ENCODE peak calls at places on chromosome 6, in eight cellular contexts. One of them, this sample, is unnamed.

GRCh38 chr6:40419377-40419776 is 167.8 kb downstream of the LRFN2 start:
- DNase-seq in psoas muscle: peak
- DNase-seq in thoracic aorta: no peak
- DNase-seq in type B pancreatic cell: no peak
- DNase-seq in astrocyte of the cerebellum: no peak
- DNase-seq in left lung: no peak
- DNase-seq in fibroblast of lung: no peak
- DNase-seq in PC-9: no peak
- DNase-seq in this sample: no peak

GRCh38 chr6:111449129-111449528 is 33.9 kb downstream of the REV3L start:
- DNase-seq in psoas muscle: no peak
- DNase-seq in thoracic aorta: no peak
- DNase-seq in type B pancreatic cell: no peak
- DNase-seq in astrocyte of the cerebellum: no peak
- DNase-seq in left lung: no peak
- DNase-seq in fibroblast of lung: no peak
- DNase-seq in PC-9: no peak
- DNase-seq in this sample: no peak

GRCh38 chr6:107543567-107543966 is 53.6 kb downstream of the SOBP start:
- DNase-seq in psoas muscle: no peak
- DNase-seq in thoracic aorta: no peak
- DNase-seq in type B pancreatic cell: no peak
- DNase-seq in astrocyte of the cerebellum: no peak
- DNase-seq in left lung: no peak
- DNase-seq in fibroblast of lung: no peak
- DNase-seq in PC-9: no peak
- DNase-seq in this sample: no peak

GRCh38 chr6:80520195-80520594 is 413.7 kb downstream of the BCKDHB start:
- DNase-seq in psoas muscle: no peak
- DNase-seq in thoracic aorta: no peak
- DNase-seq in type B pancreatic cell: no peak
- DNase-seq in astrocyte of the cerebellum: peak
- DNase-seq in left lung: no peak
- DNase-seq in fibroblast of lung: peak
- DNase-seq in PC-9: no peak
- DNase-seq in this sample: no peak

GRCh38 chr6:105733556-105734162 is 330.8 kb upstream of the PREP start:
- DNase-seq in psoas muscle: no peak
- DNase-seq in thoracic aorta: no peak
- DNase-seq in type B pancreatic cell: no peak
- DNase-seq in astrocyte of the cerebellum: peak
- DNase-seq in left lung: no peak
- DNase-seq in fibroblast of lung: peak
- DNase-seq in PC-9: no peak
- DNase-seq in this sample: no peak

GRCh38 chr6:20936949-20937348 is 402.7 kb downstream of the CDKAL1 start:
- DNase-seq in psoas muscle: no peak
- DNase-seq in thoracic aorta: no peak
- DNase-seq in type B pancreatic cell: no peak
- DNase-seq in astrocyte of the cerebellum: no peak
- DNase-seq in left lung: no peak
- DNase-seq in fibroblast of lung: no peak
- DNase-seq in PC-9: no peak
- DNase-seq in this sample: no peak

GRCh38 chr6:112879920-112880413 is 532.8 kb downstream of the RFPL4B start:
- DNase-seq in psoas muscle: no peak
- DNase-seq in thoracic aorta: no peak
- DNase-seq in type B pancreatic cell: no peak
- DNase-seq in astrocyte of the cerebellum: peak
- DNase-seq in left lung: peak
- DNase-seq in fibroblast of lung: peak
- DNase-seq in PC-9: peak
- DNase-seq in this sample: no peak

GRCh38 chr6:35794536-35795452 is 2.3 kb downstream of the CLPS start:
- DNase-seq in psoas muscle: no peak
- DNase-seq in thoracic aorta: no peak
- DNase-seq in type B pancreatic cell: no peak
- DNase-seq in astrocyte of the cerebellum: no peak
- DNase-seq in left lung: no peak
- DNase-seq in fibroblast of lung: no peak
- DNase-seq in PC-9: no peak
- DNase-seq in this sample: no peak

GRCh38 chr6:128713461-128713860 is 169.5 kb upstream of the LAMA2 start:
- DNase-seq in psoas muscle: no peak
- DNase-seq in thoracic aorta: no peak
- DNase-seq in type B pancreatic cell: no peak
- DNase-seq in astrocyte of the cerebellum: no peak
- DNase-seq in left lung: no peak
- DNase-seq in fibroblast of lung: peak
- DNase-seq in PC-9: no peak
- DNase-seq in this sample: no peak

GRCh38 chr6:106630366-106630765 is 988 bp downstream of the QRSL1 start:
- DNase-seq in psoas muscle: no peak
- DNase-seq in thoracic aorta: no peak
- DNase-seq in type B pancreatic cell: no peak
- DNase-seq in astrocyte of the cerebellum: no peak
- DNase-seq in left lung: no peak
- DNase-seq in fibroblast of lung: no peak
- DNase-seq in PC-9: no peak
- DNase-seq in this sample: no peak

GRCh38 chr6:127972815-127973214 is 72.0 kb upstream of the THEMIS start:
- DNase-seq in psoas muscle: no peak
- DNase-seq in thoracic aorta: no peak
- DNase-seq in type B pancreatic cell: no peak
- DNase-seq in astrocyte of the cerebellum: no peak
- DNase-seq in left lung: no peak
- DNase-seq in fibroblast of lung: peak
- DNase-seq in PC-9: no peak
- DNase-seq in this sample: no peak

GRCh38 chr6:37517411-37517812 is 17.7 kb upstream of the CCDC167 start:
- DNase-seq in psoas muscle: no peak
- DNase-seq in thoracic aorta: no peak
- DNase-seq in type B pancreatic cell: no peak
- DNase-seq in astrocyte of the cerebellum: no peak
- DNase-seq in left lung: no peak
- DNase-seq in fibroblast of lung: no peak
- DNase-seq in PC-9: no peak
- DNase-seq in this sample: peak

GRCh38 chr6:79152269-79152737 is 74.2 kb upstream of the PHIP start:
- DNase-seq in psoas muscle: no peak
- DNase-seq in thoracic aorta: no peak
- DNase-seq in type B pancreatic cell: no peak
- DNase-seq in astrocyte of the cerebellum: no peak
- DNase-seq in left lung: no peak
- DNase-seq in fibroblast of lung: no peak
- DNase-seq in PC-9: no peak
- DNase-seq in this sample: no peak

GRCh38 chr6:149451361-149452061 is 33.3 kb downstream of the ZC3H12D start:
- DNase-seq in psoas muscle: peak
- DNase-seq in thoracic aorta: no peak
- DNase-seq in type B pancreatic cell: peak
- DNase-seq in astrocyte of the cerebellum: no peak
- DNase-seq in left lung: peak
- DNase-seq in fibroblast of lung: peak
- DNase-seq in PC-9: no peak
- DNase-seq in this sample: no peak

GRCh38 chr6:156949376-156949775 is 172.2 kb downstream of the ARID1B start:
- DNase-seq in psoas muscle: no peak
- DNase-seq in thoracic aorta: no peak
- DNase-seq in type B pancreatic cell: no peak
- DNase-seq in astrocyte of the cerebellum: peak
- DNase-seq in left lung: no peak
- DNase-seq in fibroblast of lung: peak
- DNase-seq in PC-9: peak
- DNase-seq in this sample: no peak

GRCh38 chr6:21752054-21752811 is 158.7 kb downstream of the SOX4 start:
- DNase-seq in psoas muscle: no peak
- DNase-seq in thoracic aorta: no peak
- DNase-seq in type B pancreatic cell: no peak
- DNase-seq in astrocyte of the cerebellum: no peak
- DNase-seq in left lung: no peak
- DNase-seq in fibroblast of lung: peak
- DNase-seq in PC-9: peak
- DNase-seq in this sample: no peak

GRCh38 chr6:39005774-39006173 is 42.8 kb upstream of the GLP1R start:
- DNase-seq in psoas muscle: no peak
- DNase-seq in thoracic aorta: no peak
- DNase-seq in type B pancreatic cell: no peak
- DNase-seq in astrocyte of the cerebellum: no peak
- DNase-seq in left lung: no peak
- DNase-seq in fibroblast of lung: no peak
- DNase-seq in PC-9: no peak
- DNase-seq in this sample: no peak

GRCh38 chr6:39007575-39007974 is 41.0 kb upstream of the GLP1R start:
- DNase-seq in psoas muscle: no peak
- DNase-seq in thoracic aorta: no peak
- DNase-seq in type B pancreatic cell: no peak
- DNase-seq in astrocyte of the cerebellum: no peak
- DNase-seq in left lung: no peak
- DNase-seq in fibroblast of lung: no peak
- DNase-seq in PC-9: no peak
- DNase-seq in this sample: no peak

GRCh38 chr6:39004801-39005200 is 43.8 kb upstream of the GLP1R start:
- DNase-seq in psoas muscle: no peak
- DNase-seq in thoracic aorta: no peak
- DNase-seq in type B pancreatic cell: no peak
- DNase-seq in astrocyte of the cerebellum: no peak
- DNase-seq in left lung: no peak
- DNase-seq in fibroblast of lung: no peak
- DNase-seq in PC-9: no peak
- DNase-seq in this sample: no peak

GRCh38 chr6:39003488-39003887 is 45.1 kb upstream of the GLP1R start:
- DNase-seq in psoas muscle: no peak
- DNase-seq in thoracic aorta: no peak
- DNase-seq in type B pancreatic cell: no peak
- DNase-seq in astrocyte of the cerebellum: no peak
- DNase-seq in left lung: no peak
- DNase-seq in fibroblast of lung: no peak
- DNase-seq in PC-9: no peak
- DNase-seq in this sample: no peak

GRCh38 chr6:39003072-39003471 is 45.5 kb upstream of the GLP1R start:
- DNase-seq in psoas muscle: no peak
- DNase-seq in thoracic aorta: no peak
- DNase-seq in type B pancreatic cell: no peak
- DNase-seq in astrocyte of the cerebellum: no peak
- DNase-seq in left lung: no peak
- DNase-seq in fibroblast of lung: no peak
- DNase-seq in PC-9: no peak
- DNase-seq in this sample: no peak
- TF ChIP-seq CTCF in psoas muscle: no peak
- TF ChIP-seq CTCF in thoracic aorta: no peak
- TF ChIP-seq CTCF in type B pancreatic cell: peak
- TF ChIP-seq CTCF in astrocyte of the cerebellum: no peak
- TF ChIP-seq CTCF in left lung: no peak
- TF ChIP-seq CTCF in fibroblast of lung: peak
- TF ChIP-seq CTCF in PC-9: no peak
- TF ChIP-seq CTCF in this sample: no peak

DNA sequence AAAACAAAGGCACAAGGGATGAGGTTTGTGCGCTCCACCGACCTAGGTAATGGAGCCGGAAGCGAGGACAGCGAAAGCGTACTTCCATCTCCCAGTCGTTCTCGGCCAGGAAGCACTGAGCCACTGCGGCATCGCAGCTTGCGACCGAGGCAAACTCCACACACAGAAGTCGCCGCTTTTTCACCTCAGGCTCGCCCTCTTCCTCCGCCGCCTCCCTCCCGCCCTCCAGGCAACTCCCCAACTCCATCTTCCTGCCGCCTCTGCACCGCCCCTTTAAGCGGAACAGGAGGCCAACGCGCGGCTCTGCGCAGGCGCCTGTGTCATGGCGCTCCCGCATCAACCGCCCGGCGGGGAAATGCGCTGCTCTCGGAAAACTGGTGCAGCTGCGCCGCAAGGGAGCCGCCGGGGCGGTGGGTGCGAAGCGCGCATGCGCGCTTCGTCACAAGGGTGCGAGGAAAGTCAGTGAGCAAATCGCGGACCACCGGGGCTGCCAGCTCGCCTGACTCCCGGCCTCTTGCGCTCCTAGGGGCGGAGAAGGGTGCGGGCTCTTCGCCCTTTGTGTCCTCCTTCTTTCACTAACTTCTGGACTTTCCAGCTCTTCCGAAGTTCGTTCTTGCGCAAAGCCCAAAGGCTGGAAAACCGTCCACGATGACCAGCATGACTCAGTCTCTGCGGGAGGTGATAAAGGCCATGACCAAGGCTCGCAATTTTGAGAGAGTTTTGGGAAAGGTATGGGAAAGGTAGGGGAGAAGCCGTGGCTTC is at the start of the genes ACOT13 and TDP2:
- DNase-seq in psoas muscle: peak
- DNase-seq in thoracic aorta: peak
- DNase-seq in type B pancreatic cell: peak
- DNase-seq in astrocyte of the cerebellum: peak
- DNase-seq in left lung: peak
- DNase-seq in fibroblast of lung: peak
- DNase-seq in PC-9: peak
- DNase-seq in this sample: peak
- TF ChIP-seq CTCF in psoas muscle: peak
- TF ChIP-seq CTCF in thoracic aorta: peak
- TF ChIP-seq CTCF in type B pancreatic cell: peak
- TF ChIP-seq CTCF in astrocyte of the cerebellum: peak
- TF ChIP-seq CTCF in left lung: peak
- TF ChIP-seq CTCF in fibroblast of lung: peak
- TF ChIP-seq CTCF in PC-9: peak
- TF ChIP-seq CTCF in this sample: peak

DNA sequence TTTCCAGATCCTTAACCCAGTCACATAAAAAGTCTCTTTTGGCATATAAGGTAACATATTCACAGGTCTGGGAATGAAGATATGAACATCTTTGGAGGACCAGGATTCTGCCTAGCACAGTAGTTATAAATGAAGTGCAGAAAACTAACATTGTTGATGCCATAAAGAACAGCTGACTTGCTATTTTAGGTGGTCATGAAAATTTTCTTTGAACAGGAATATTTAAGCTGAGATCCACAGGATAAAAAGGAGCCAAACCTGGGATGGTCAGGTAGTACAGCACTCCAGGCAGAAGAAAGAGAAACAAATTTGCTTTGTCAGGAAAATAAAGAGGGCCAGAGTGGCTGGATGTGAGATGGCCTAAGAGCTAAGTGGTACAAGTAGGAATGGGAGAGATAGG is 80.0 kb downstream of the CENPW start:
- DNase-seq in psoas muscle: no peak
- DNase-seq in thoracic aorta: no peak
- DNase-seq in type B pancreatic cell: no peak
- DNase-seq in astrocyte of the cerebellum: no peak
- DNase-seq in left lung: no peak
- DNase-seq in fibroblast of lung: no peak
- DNase-seq in PC-9: no peak
- DNase-seq in this sample: no peak
- TF ChIP-seq CTCF in psoas muscle: no peak
- TF ChIP-seq CTCF in thoracic aorta: no peak
- TF ChIP-seq CTCF in type B pancreatic cell: no peak
- TF ChIP-seq CTCF in astrocyte of the cerebellum: no peak
- TF ChIP-seq CTCF in left lung: no peak
- TF ChIP-seq CTCF in fibroblast of lung: no peak
- TF ChIP-seq CTCF in PC-9: no peak
- TF ChIP-seq CTCF in this sample: no peak

DNA sequence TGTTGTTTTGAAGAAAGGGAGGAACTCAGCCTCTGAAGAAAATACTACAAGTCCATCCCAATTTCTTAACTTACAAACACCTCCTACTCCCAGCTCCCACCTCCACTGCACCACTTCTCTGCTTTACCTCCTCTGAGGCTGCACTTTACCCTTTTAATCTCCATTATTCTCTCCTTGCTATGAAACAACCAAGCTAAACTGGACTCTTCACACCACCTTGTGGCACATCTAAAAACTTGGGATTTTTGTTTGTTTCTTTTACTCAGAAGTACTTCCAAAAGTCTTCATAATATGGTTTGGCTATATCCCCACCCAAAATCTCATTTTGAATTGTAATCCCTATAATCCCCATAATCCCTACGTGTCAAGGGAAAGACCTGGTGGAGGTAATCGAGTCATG is 142.2 kb downstream of the MOXD1 start:
- DNase-seq in psoas muscle: no peak
- DNase-seq in thoracic aorta: no peak
- DNase-seq in type B pancreatic cell: no peak
- DNase-seq in astrocyte of the cerebellum: peak
- DNase-seq in left lung: no peak
- DNase-seq in fibroblast of lung: peak
- DNase-seq in PC-9: no peak
- DNase-seq in this sample: no peak
- TF ChIP-seq CTCF in psoas muscle: no peak
- TF ChIP-seq CTCF in thoracic aorta: peak
- TF ChIP-seq CTCF in type B pancreatic cell: peak
- TF ChIP-seq CTCF in astrocyte of the cerebellum: peak
- TF ChIP-seq CTCF in left lung: no peak
- TF ChIP-seq CTCF in fibroblast of lung: peak
- TF ChIP-seq CTCF in PC-9: peak
- TF ChIP-seq CTCF in this sample: no peak

This sample was measured in CD14-positive monocyte.